ENCODE peak calls at places on chromosomes 13 and 19, in eight cellular contexts. One of them, this sample, is unnamed.
A peak's percentile ranks its signal among the peaks of the same experiment; 100 is the strongest.

GRCh38 chr13:60012503-60012902 is 151.2 kb downstream of the DIAPH3 start:
- DNase-seq in PC-3: peak; percentile 56
- DNase-seq in mammary epithelial cell: peak; percentile 79
- DNase-seq in hepatocyte: peak; percentile 44
- DNase-seq in MM.1S: no peak
- DNase-seq in neural progenitor cell: no peak
- DNase-seq in astrocyte: no peak
- DNase-seq in fibroblast of lung: no peak
- DNase-seq in this sample: no peak

GRCh38 chr19:48490980-48491792 is 20.4 kb downstream of the LMTK3 start:
- DNase-seq in MM.1S: peak; percentile 62
- DNase-seq in mammary epithelial cell: peak; percentile 42
- DNase-seq in PC-3: peak; percentile 29
- DNase-seq in fibroblast of lung: no peak
- DNase-seq in hepatocyte: peak; percentile 79
- DNase-seq in neural progenitor cell: peak; percentile 88
- DNase-seq in astrocyte: no peak
- DNase-seq in this sample: peak; percentile 45

GRCh38 chr13:57948884-57949283 is 317.3 kb downstream of the PCDH17 start:
- DNase-seq in fibroblast of lung: no peak
- DNase-seq in PC-3: no peak
- DNase-seq in neural progenitor cell: no peak
- DNase-seq in MM.1S: no peak
- DNase-seq in hepatocyte: no peak
- DNase-seq in mammary epithelial cell: no peak
- DNase-seq in astrocyte: no peak
- DNase-seq in this sample: no peak

GRCh38 chr13:103277959-103278673 is 211.9 kb upstream of the SLC10A2 start:
- DNase-seq in hepatocyte: no peak
- DNase-seq in MM.1S: no peak
- DNase-seq in fibroblast of lung: no peak
- DNase-seq in PC-3: no peak
- DNase-seq in mammary epithelial cell: no peak
- DNase-seq in astrocyte: no peak
- DNase-seq in neural progenitor cell: no peak
- DNase-seq in this sample: no peak

GRCh38 chr13:99932912-99933311 is 38.7 kb downstream of the ZIC5 start:
- DNase-seq in astrocyte: no peak
- DNase-seq in fibroblast of lung: no peak
- DNase-seq in hepatocyte: no peak
- DNase-seq in mammary epithelial cell: no peak
- DNase-seq in PC-3: no peak
- DNase-seq in MM.1S: no peak
- DNase-seq in neural progenitor cell: no peak
- DNase-seq in this sample: no peak

GRCh38 chr13:29743229-29743786 is 107.1 kb downstream of the UBL3 start:
- DNase-seq in MM.1S: peak; percentile 6
- DNase-seq in mammary epithelial cell: no peak
- DNase-seq in PC-3: no peak
- DNase-seq in hepatocyte: peak; percentile 35
- DNase-seq in fibroblast of lung: peak; percentile 76
- DNase-seq in astrocyte: peak; percentile 74
- DNase-seq in neural progenitor cell: peak; percentile 28
- DNase-seq in this sample: peak; percentile 77

GRCh38 chr13:101556676-101557121 is 104.2 kb downstream of the ITGBL1 start:
- DNase-seq in mammary epithelial cell: no peak
- DNase-seq in PC-3: no peak
- DNase-seq in neural progenitor cell: no peak
- DNase-seq in fibroblast of lung: no peak
- DNase-seq in astrocyte: no peak
- DNase-seq in hepatocyte: no peak
- DNase-seq in MM.1S: no peak
- DNase-seq in this sample: peak; percentile 92

GRCh38 chr19:32720216-32720935 is 809 bp downstream of the TDRD12 start:
- DNase-seq in PC-3: no peak
- DNase-seq in mammary epithelial cell: no peak
- DNase-seq in fibroblast of lung: no peak
- DNase-seq in hepatocyte: no peak
- DNase-seq in MM.1S: no peak
- DNase-seq in astrocyte: no peak
- DNase-seq in neural progenitor cell: no peak
- DNase-seq in this sample: no peak

GRCh38 chr19:9958451-9958850 is 22.1 kb upstream of the OLFM2 start:
- DNase-seq in hepatocyte: no peak
- DNase-seq in MM.1S: no peak
- DNase-seq in neural progenitor cell: no peak
- DNase-seq in astrocyte: peak; percentile 93
- DNase-seq in fibroblast of lung: peak; percentile 94
- DNase-seq in PC-3: no peak
- DNase-seq in mammary epithelial cell: peak; percentile 66
- DNase-seq in this sample: peak; percentile 93

GRCh38 chr19:39262496-39262895 is 5.7 kb upstream of the IFNL2 start:
- DNase-seq in PC-3: no peak
- DNase-seq in mammary epithelial cell: no peak
- DNase-seq in fibroblast of lung: no peak
- DNase-seq in MM.1S: no peak
- DNase-seq in neural progenitor cell: no peak
- DNase-seq in astrocyte: no peak
- DNase-seq in hepatocyte: no peak
- DNase-seq in this sample: no peak

GRCh38 chr13:78604782-78605611 is 1.6 kb upstream of the POU4F1 start:
- DNase-seq in neural progenitor cell: peak; percentile 67
- DNase-seq in PC-3: no peak
- DNase-seq in hepatocyte: no peak
- DNase-seq in MM.1S: no peak
- DNase-seq in mammary epithelial cell: peak; percentile 36
- DNase-seq in astrocyte: no peak
- DNase-seq in fibroblast of lung: no peak
- DNase-seq in this sample: peak; percentile 52

GRCh38 chr19:51726049-51726448 is 2.3 kb upstream of the HAS1 start:
- DNase-seq in fibroblast of lung: peak; percentile 77
- DNase-seq in mammary epithelial cell: peak; percentile 100
- DNase-seq in hepatocyte: peak; percentile 73
- DNase-seq in MM.1S: no peak
- DNase-seq in PC-3: no peak
- DNase-seq in neural progenitor cell: no peak
- DNase-seq in astrocyte: peak; percentile 70
- DNase-seq in this sample: peak; percentile 87

DNA sequence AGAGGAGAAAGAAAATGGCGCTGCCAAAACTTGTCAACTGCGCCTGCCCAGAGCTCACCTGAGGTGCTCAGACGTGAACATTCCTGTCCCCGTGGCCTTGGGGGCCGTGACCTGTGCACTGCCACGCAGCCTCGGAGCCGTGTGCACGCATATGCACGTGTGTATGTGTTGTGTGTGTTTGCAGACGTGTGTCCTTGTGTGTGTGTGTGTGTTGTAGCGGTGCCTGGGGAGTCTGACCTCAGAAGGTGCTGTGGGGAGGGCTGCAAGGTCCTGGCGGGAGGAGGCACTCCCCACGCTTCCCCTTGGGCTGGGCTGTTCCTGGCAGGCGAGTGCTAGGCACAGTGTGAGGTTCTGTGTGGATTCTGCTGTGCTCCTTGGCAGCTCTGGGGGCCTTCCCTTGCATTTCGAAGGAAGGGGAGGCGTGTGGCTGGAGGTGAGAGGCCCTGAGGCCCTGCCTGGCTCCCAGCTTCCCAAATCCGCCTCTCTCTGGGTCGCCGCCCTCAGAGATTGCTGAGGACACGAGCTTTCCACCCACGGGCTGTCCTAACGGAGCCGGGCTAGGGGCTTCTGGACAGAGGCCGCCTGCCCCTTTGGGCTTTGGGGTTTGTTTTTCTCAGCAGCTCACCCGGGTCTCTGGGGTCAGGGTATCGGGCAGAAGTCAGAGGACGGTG is 4.5 kb downstream of the BSG start:
- DNase-seq in astrocyte: no peak
- DNase-seq in mammary epithelial cell: no peak
- DNase-seq in fibroblast of lung: no peak
- DNase-seq in PC-3: no peak
- DNase-seq in MM.1S: no peak
- DNase-seq in neural progenitor cell: no peak
- DNase-seq in hepatocyte: no peak
- DNase-seq in this sample: no peak
- H3K4me3 ChIP-seq in astrocyte: no peak overlapping the region
- H3K4me3 ChIP-seq in mammary epithelial cell: no peak overlapping the region
- H3K4me3 ChIP-seq in fibroblast of lung: no peak overlapping the region
- H3K4me3 ChIP-seq in PC-3: no peak overlapping the region
- H3K4me3 ChIP-seq in MM.1S: no peak overlapping the region
- H3K4me3 ChIP-seq in neural progenitor cell: no peak overlapping the region
- H3K4me3 ChIP-seq in hepatocyte: no peak overlapping the region
- H3K4me3 ChIP-seq in this sample: no peak overlapping the region

GRCh38 chr19:50666346-50667176 is 17.3 kb downstream of the C19orf81 start:
- DNase-seq in astrocyte: no peak
- DNase-seq in PC-3: no peak
- DNase-seq in neural progenitor cell: no peak
- DNase-seq in fibroblast of lung: no peak
- DNase-seq in hepatocyte: no peak
- DNase-seq in MM.1S: no peak
- DNase-seq in mammary epithelial cell: no peak
- DNase-seq in this sample: no peak
- TF ChIP-seq EZH2 in astrocyte: no peak
- TF ChIP-seq EZH2 in PC-3: no peak
- TF ChIP-seq EZH2 in neural progenitor cell: no peak
- TF ChIP-seq EZH2 in fibroblast of lung: peak; percentile 52
- TF ChIP-seq EZH2 in hepatocyte: no peak
- TF ChIP-seq EZH2 in MM.1S: no peak
- TF ChIP-seq EZH2 in mammary epithelial cell: no peak
- TF ChIP-seq EZH2 in this sample: no peak

GRCh38 chr13:37870895-37871550 is 1.5 kb upstream of the TRPC4 start:
- DNase-seq in astrocyte: peak; percentile 80
- DNase-seq in fibroblast of lung: peak; percentile 81
- DNase-seq in hepatocyte: no peak
- DNase-seq in MM.1S: no peak
- DNase-seq in neural progenitor cell: peak; percentile 61
- DNase-seq in PC-3: peak; percentile 12
- DNase-seq in mammary epithelial cell: peak; percentile 39
- DNase-seq in this sample: peak; percentile 78

GRCh38 chr13:37868691-37869505 is 674 bp downstream of the TRPC4 start:
- DNase-seq in fibroblast of lung: peak; percentile 58
- DNase-seq in hepatocyte: peak; percentile 8
- DNase-seq in mammary epithelial cell: no peak
- DNase-seq in astrocyte: peak; percentile 51
- DNase-seq in neural progenitor cell: peak; percentile 71
- DNase-seq in PC-3: no peak
- DNase-seq in MM.1S: no peak
- DNase-seq in this sample: peak; percentile 54

GRCh38 chr13:37869506-37869755 is 141 bp downstream of the TRPC4 start:
- DNase-seq in fibroblast of lung: no peak
- DNase-seq in MM.1S: no peak
- DNase-seq in hepatocyte: no peak
- DNase-seq in mammary epithelial cell: no peak
- DNase-seq in neural progenitor cell: no peak
- DNase-seq in PC-3: no peak
- DNase-seq in astrocyte: no peak
- DNase-seq in this sample: no peak

GRCh38 chr13:37869756-37870488 is at the start of gene TRPC4:
- DNase-seq in MM.1S: no peak
- DNase-seq in mammary epithelial cell: peak; percentile 58
- DNase-seq in fibroblast of lung: peak; percentile 76
- DNase-seq in neural progenitor cell: peak; percentile 86
- DNase-seq in hepatocyte: peak; percentile 78
- DNase-seq in astrocyte: peak; percentile 63
- DNase-seq in PC-3: peak; percentile 54
- DNase-seq in this sample: peak; percentile 90

DNA sequence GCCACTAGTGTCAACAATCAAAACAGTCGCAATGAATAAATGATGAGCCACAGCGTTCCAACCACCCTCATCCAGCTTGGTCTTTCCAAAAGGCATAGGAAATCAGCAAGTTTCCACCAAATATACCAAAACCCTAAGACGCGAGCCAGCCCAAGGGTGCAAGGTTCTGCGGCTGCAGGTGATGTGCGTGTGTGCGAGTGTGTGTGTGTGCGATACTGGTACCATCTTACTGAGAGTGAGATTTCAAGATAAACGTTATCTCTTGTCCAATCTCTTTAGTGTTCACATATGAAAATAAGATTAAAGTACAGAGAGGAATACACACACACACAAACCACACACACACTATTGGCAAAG is 895 bp upstream of the TRPC4 start:
- DNase-seq in hepatocyte: no peak
- DNase-seq in astrocyte: peak; percentile 42
- DNase-seq in fibroblast of lung: no peak
- DNase-seq in PC-3: no peak
- DNase-seq in neural progenitor cell: no peak
- DNase-seq in MM.1S: no peak
- DNase-seq in mammary epithelial cell: no peak
- DNase-seq in this sample: no peak
- H3K4me3 ChIP-seq in hepatocyte: peak overlapping the region; percentile 66
- H3K4me3 ChIP-seq in astrocyte: peak overlapping the region; percentile 82
- H3K4me3 ChIP-seq in fibroblast of lung: peak overlapping the region; percentile 70
- H3K4me3 ChIP-seq in PC-3: peak overlapping the region; percentile 62
- H3K4me3 ChIP-seq in neural progenitor cell: peak overlapping the region; percentile 94
- H3K4me3 ChIP-seq in MM.1S: no peak overlapping the region
- H3K4me3 ChIP-seq in mammary epithelial cell: peak overlapping the region; percentile 48
- H3K4me3 ChIP-seq in this sample: peak overlapping the region; percentile 90

GRCh38 chr19:3932931-3933810 is at the start of gene NMRK2:
- DNase-seq in PC-3: no peak
- DNase-seq in hepatocyte: peak; percentile 51
- DNase-seq in astrocyte: no peak
- DNase-seq in mammary epithelial cell: no peak
- DNase-seq in MM.1S: no peak
- DNase-seq in neural progenitor cell: peak; percentile 57
- DNase-seq in fibroblast of lung: no peak
- DNase-seq in this sample: no peak
- TF ChIP-seq EZH2 in PC-3: no peak
- TF ChIP-seq EZH2 in hepatocyte: peak; percentile 57
- TF ChIP-seq EZH2 in astrocyte: peak; percentile 91
- TF ChIP-seq EZH2 in mammary epithelial cell: no peak
- TF ChIP-seq EZH2 in MM.1S: no peak
- TF ChIP-seq EZH2 in neural progenitor cell: peak; percentile 65
- TF ChIP-seq EZH2 in fibroblast of lung: peak; percentile 64
- TF ChIP-seq EZH2 in this sample: no peak

GRCh38 chr13:49874430-49874829 is 61.7 kb downstream of the SPRYD7 start:
- DNase-seq in neural progenitor cell: no peak
- DNase-seq in mammary epithelial cell: no peak
- DNase-seq in astrocyte: no peak
- DNase-seq in hepatocyte: no peak
- DNase-seq in MM.1S: no peak
- DNase-seq in PC-3: no peak
- DNase-seq in fibroblast of lung: no peak
- DNase-seq in this sample: no peak
- H3K4me3 ChIP-seq in neural progenitor cell: no peak overlapping the region
- H3K4me3 ChIP-seq in mammary epithelial cell: no peak overlapping the region
- H3K4me3 ChIP-seq in astrocyte: no peak overlapping the region
- H3K4me3 ChIP-seq in hepatocyte: no peak overlapping the region
- H3K4me3 ChIP-seq in MM.1S: no peak overlapping the region
- H3K4me3 ChIP-seq in PC-3: no peak overlapping the region
- H3K4me3 ChIP-seq in fibroblast of lung: no peak overlapping the region
- H3K4me3 ChIP-seq in this sample: no peak overlapping the region

GRCh38 chr19:7916137-7916907 is 1.7 kb downstream of the TGFBR3L start:
- DNase-seq in astrocyte: no peak
- DNase-seq in fibroblast of lung: no peak
- DNase-seq in hepatocyte: peak; percentile 67
- DNase-seq in neural progenitor cell: peak; percentile 74
- DNase-seq in MM.1S: peak; percentile 39
- DNase-seq in PC-3: peak; percentile 42
- DNase-seq in mammary epithelial cell: no peak
- DNase-seq in this sample: peak; percentile 78
- TF ChIP-seq EZH2 in astrocyte: peak; percentile 85
- TF ChIP-seq EZH2 in fibroblast of lung: no peak
- TF ChIP-seq EZH2 in hepatocyte: peak; percentile 80
- TF ChIP-seq EZH2 in neural progenitor cell: peak; percentile 88
- TF ChIP-seq EZH2 in MM.1S: no peak
- TF ChIP-seq EZH2 in PC-3: no peak
- TF ChIP-seq EZH2 in mammary epithelial cell: no peak
- TF ChIP-seq EZH2 in this sample: no peak

GRCh38 chr19:53907193-53907581 is 1.9 kb upstream of the CACNG7 start:
- DNase-seq in PC-3: no peak
- DNase-seq in astrocyte: no peak
- DNase-seq in mammary epithelial cell: no peak
- DNase-seq in fibroblast of lung: no peak
- DNase-seq in neural progenitor cell: no peak
- DNase-seq in MM.1S: no peak
- DNase-seq in hepatocyte: no peak
- DNase-seq in this sample: no peak
- H3K4me3 ChIP-seq in PC-3: no peak overlapping the region
- H3K4me3 ChIP-seq in astrocyte: no peak overlapping the region
- H3K4me3 ChIP-seq in mammary epithelial cell: no peak overlapping the region
- H3K4me3 ChIP-seq in fibroblast of lung: no peak overlapping the region
- H3K4me3 ChIP-seq in neural progenitor cell: no peak overlapping the region
- H3K4me3 ChIP-seq in MM.1S: no peak overlapping the region
- H3K4me3 ChIP-seq in hepatocyte: no peak overlapping the region
- H3K4me3 ChIP-seq in this sample: no peak overlapping the region

This sample was measured in GM23248.